ENCODE peak calls at places on chromosomes 13 and 19, in four cellular contexts. C is left ventricle myocardium inferior; V is CD8-positive, alpha-beta T cell; X is aorta. Y is an unnamed sample.
A peak's percentile ranks its signal among the peaks of the same experiment; 100 is the strongest.

GRCh38 chr13:75760182-75760981 is 124.3 kb downstream of the LMO7 start:
- DNase-seq in C (no peak), V (no peak), X (no peak), Y (no peak)

GRCh38 chr13:109698779-109699178 is 87.6 kb downstream of the IRS2 start:
- DNase-seq in C (no peak), V (no peak), X (no peak), Y (no peak)

GRCh38 chr19:58097783-58098681 is at the start of gene ZSCAN18:
- DNase-seq in C (peak; percentile 97), V (peak; percentile 99), X (peak; percentile 100), Y (no peak)

GRCh38 chr19:44603201-44603945 is 10.0 kb upstream of the IGSF23 start:
- DNase-seq in C (no peak), V (no peak), X (no peak), Y (no peak)

GRCh38 chr19:43532962-43533545 is at the start of gene ZNF575:
- DNase-seq in C (peak; percentile 91), V (peak; percentile 88), X (peak; percentile 94), Y (peak; percentile 75)

GRCh38 chr13:49472186-49472585 is 23.6 kb upstream of the PHF11 start:
- DNase-seq in C (no peak), V (no peak), X (no peak), Y (no peak)

GRCh38 chr19:42048992-42049391 is 21.0 kb downstream of the GRIK5 start:
- DNase-seq in C (no peak), V (no peak), X (no peak), Y (no peak)

GRCh38 chr19:38735257-38735686 is 9.0 kb downstream of the CAPN12 start:
- DNase-seq in C (no peak), V (peak; percentile 57), X (peak; percentile 77), Y (peak; percentile 25)

GRCh38 chr19:34253711-34254551 is 423 bp upstream of the GARRE1 start:
- DNase-seq in C (peak; percentile 88), V (no peak), X (peak; percentile 96), Y (peak; percentile 89)

GRCh38 chr19:53659292-53659691 is 27.5 kb downstream of the DPRX start:
- DNase-seq in C (no peak), V (no peak), X (no peak), Y (no peak)

GRCh38 chr19:4409123-4409933 is 6.9 kb downstream of the CHAF1A start:
- DNase-seq in C (no peak), V (no peak), X (no peak), Y (no peak)

DNA sequence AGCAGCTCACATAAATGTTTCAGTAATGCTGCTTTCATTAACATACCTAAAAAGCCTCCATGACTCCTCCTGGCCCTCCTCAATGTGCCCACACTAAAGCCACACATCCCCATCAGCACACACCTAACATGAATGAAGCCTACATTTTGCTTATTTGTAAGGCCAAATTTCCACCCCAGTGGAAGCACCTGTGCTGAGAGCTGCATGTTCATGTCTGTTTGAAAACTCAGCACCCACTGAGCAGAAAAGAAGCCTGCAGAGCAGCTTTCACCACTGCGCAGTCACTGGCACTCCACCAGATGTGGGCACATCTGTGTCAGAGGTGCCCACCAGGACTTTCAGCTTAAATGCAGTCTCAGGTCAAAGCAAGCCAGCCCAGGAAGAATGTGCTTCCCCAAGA is 93.5 kb downstream of the FOXO1 start:
- DNase-seq in C (no peak), V (no peak), X (no peak), Y (peak; percentile 77)
- H3K27ac ChIP-seq in C (no peak overlapping the region), V (no peak overlapping the region), X (no peak overlapping the region), Y (peak overlapping the region; percentile 61)

DNA sequence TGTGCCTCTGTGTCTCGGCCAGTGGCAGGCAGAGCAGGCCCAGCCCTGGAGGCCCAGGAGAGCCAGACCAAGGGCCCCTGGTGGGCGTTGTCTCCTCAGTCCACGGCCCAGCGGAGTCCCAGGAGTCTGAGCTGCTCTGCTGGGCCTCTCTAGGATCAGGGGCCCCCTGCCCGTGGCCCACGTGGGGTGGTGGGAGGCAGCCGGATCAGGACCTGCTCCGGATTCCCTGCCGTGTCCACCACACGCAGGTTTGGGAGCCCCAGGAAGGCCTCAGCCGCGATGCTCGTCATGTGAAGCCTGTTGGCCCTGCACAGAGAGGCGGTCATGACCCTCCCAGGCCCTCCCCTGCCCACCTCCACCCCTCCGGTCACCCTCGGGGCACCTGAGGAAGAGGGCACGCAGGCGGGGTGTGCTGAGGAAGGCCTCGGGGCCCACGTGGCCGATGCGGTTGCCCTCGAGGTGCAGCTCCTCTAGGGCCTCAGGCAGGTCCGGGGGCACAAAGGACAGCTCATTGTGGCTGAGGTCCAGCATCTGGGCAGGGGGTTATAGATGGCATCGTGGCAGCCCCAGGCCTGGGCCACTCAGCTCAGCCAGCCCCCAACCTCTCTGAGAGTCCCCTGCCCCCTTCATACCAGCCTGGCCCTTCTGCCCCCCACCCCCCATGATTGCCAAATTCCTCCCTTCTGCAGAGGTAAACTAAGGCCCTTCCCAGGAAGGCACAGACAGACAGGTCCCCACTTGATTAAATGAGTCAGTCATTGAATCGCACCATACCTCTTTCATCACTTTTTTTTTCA is 6.4 kb downstream of the PODNL1 start:
- DNase-seq in C (no peak), V (no peak), X (no peak), Y (no peak)
- H3K27ac ChIP-seq in C (no peak overlapping the region), V (no peak overlapping the region), X (no peak overlapping the region), Y (no peak overlapping the region)

GRCh38 chr19:11152318-11153062 is 3.1 kb downstream of the SPC24 start:
- DNase-seq in C (peak; percentile 72), V (no peak), X (peak; percentile 86), Y (no peak)
- H3K27ac ChIP-seq in C (peak overlapping the region; percentile 86), V (no peak overlapping the region), X (peak overlapping the region; percentile 74), Y (no peak overlapping the region)

DNA sequence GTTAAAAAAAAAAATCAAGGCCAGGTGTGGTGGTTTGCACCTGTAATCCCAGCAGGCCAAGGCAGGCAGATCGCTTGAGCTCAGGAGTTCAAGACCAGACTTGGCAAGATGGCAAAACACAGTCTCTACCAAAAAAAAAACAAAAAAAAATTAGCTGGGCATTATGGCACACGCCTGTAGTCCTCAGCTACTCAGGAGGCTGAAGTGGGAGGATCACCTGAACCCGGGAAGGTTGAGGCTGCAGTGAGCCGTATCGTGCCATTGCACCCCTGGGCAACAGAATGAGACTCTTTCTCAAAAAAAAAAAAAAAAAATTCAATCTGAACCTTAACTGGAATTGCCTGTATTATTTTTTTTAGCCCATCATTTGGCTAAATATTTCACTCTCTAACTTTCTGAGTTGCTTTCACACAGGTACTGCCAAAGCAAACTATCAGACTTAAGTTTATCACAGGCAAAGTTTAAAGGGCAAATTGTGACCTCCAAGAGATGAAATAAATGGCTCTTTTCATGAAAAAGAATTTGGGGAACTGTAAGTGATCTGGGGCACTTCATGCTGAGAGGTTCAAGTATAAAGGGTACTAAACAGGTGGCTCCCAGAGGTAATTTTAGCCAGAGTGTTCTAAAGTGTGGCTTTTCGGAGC is 14.7 kb upstream of the SLC25A30 start:
- DNase-seq in C (no peak), V (no peak), X (no peak), Y (no peak)
- H3K27ac ChIP-seq in C (peak overlapping the region; percentile 87), V (no peak overlapping the region), X (no peak overlapping the region), Y (no peak overlapping the region)

GRCh38 chr13:99271249-99271648 is 13.1 kb upstream of the GPR18 start:
- DNase-seq in C (no peak), V (no peak), X (no peak), Y (no peak)
- H3K27ac ChIP-seq in C (no peak overlapping the region), V (no peak overlapping the region), X (no peak overlapping the region), Y (no peak overlapping the region)

DNA sequence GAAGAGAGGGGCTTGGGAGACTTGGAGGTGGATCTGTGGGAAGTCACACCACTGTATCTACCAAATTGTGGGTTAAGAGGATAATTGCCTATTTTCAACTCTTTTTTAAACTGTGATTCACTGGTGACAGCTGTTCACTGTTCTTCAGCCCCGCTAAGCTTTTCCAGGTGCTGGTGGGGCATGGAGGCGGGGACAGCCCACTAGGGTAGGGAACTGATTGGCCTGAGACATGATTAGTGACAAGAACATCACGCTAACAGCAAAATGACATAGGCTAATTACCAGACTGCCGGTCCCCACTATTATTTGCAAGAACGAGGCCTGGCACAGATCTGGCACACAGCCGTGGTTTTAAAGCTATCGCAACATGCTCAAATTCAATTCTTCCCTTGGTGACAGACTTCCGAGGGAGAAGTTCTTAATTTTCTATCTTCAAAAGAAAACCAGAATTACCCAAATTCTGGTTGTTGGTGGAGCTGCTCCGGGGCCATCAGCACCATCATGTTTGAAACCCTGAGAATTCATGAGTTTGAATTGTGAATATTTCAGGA is 18.0 kb downstream of the DOCK9 start:
- DNase-seq in C (no peak), V (no peak), X (no peak), Y (no peak)
- H3K27ac ChIP-seq in C (peak overlapping the region; percentile 82), V (no peak overlapping the region), X (no peak overlapping the region), Y (no peak overlapping the region)

Y was measured in OCI-LY7.